ENCODE peak calls at places on chromosomes 11 and 22, in four cellular contexts. One of them, this sample, is unnamed.

GRCh38 chr11:117717485-117718314 is 79.3 kb downstream of the DSCAML1 start:
- DNase-seq in HepG2: peak
- DNase-seq in H1: no peak
- DNase-seq in endothelial cell of umbilical vein: no peak
- DNase-seq in this sample: no peak

GRCh38 chr11:57499413-57499982 is 16.0 kb downstream of the SLC43A1 start:
- DNase-seq in HepG2: peak
- DNase-seq in H1: peak
- DNase-seq in endothelial cell of umbilical vein: peak
- DNase-seq in this sample: no peak

GRCh38 chr11:120335596-120335927 is 651 bp upstream of the ARHGEF12 start:
- DNase-seq in HepG2: no peak
- DNase-seq in H1: no peak
- DNase-seq in endothelial cell of umbilical vein: no peak
- DNase-seq in this sample: no peak

GRCh38 chr11:7436657-7437056 is 48.6 kb upstream of the OLFML1 start:
- DNase-seq in HepG2: no peak
- DNase-seq in H1: no peak
- DNase-seq in endothelial cell of umbilical vein: peak
- DNase-seq in this sample: no peak

GRCh38 chr22:49878206-49878605 is 24.6 kb downstream of the ZBED4 start:
- DNase-seq in HepG2: no peak
- DNase-seq in H1: no peak
- DNase-seq in endothelial cell of umbilical vein: no peak
- DNase-seq in this sample: no peak

GRCh38 chr11:1691878-1692707 is 4.9 kb upstream of the KRTAP5-6 start:
- DNase-seq in HepG2: no peak
- DNase-seq in H1: no peak
- DNase-seq in endothelial cell of umbilical vein: no peak
- DNase-seq in this sample: no peak

GRCh38 chr22:48391171-48391711 is 1436.4 kb downstream of the BRD1 start:
- DNase-seq in HepG2: no peak
- DNase-seq in H1: no peak
- DNase-seq in endothelial cell of umbilical vein: no peak
- DNase-seq in this sample: no peak

GRCh38 chr22:24107668-24108067 is 73.6 kb upstream of the SUSD2 start:
- DNase-seq in HepG2: no peak
- DNase-seq in H1: no peak
- DNase-seq in endothelial cell of umbilical vein: peak
- DNase-seq in this sample: no peak

GRCh38 chr22:28799834-28800307 is 498 bp downstream of the XBP1 start:
- DNase-seq in HepG2: no peak
- DNase-seq in H1: no peak
- DNase-seq in endothelial cell of umbilical vein: peak
- DNase-seq in this sample: no peak

GRCh38 chr11:129657866-129658557 is 157.6 kb upstream of the TMEM45B start:
- DNase-seq in HepG2: no peak
- DNase-seq in H1: no peak
- DNase-seq in endothelial cell of umbilical vein: no peak
- DNase-seq in this sample: no peak

GRCh38 chr22:23251445-23252093 is 71.3 kb downstream of the BCR start:
- DNase-seq in HepG2: peak
- DNase-seq in H1: no peak
- DNase-seq in endothelial cell of umbilical vein: no peak
- DNase-seq in this sample: no peak

GRCh38 chr11:71153005-71153395 is 99.4 kb downstream of the SHANK2 start:
- DNase-seq in HepG2: peak
- DNase-seq in H1: no peak
- DNase-seq in endothelial cell of umbilical vein: no peak
- DNase-seq in this sample: no peak

GRCh38 chr11:118929496-118930151 is 3.9 kb upstream of the BCL9L start:
- DNase-seq in HepG2: peak
- DNase-seq in H1: no peak
- DNase-seq in endothelial cell of umbilical vein: peak
- DNase-seq in this sample: no peak

GRCh38 chr22:17257578-17257977 is 38.3 kb upstream of the ADA2 start:
- DNase-seq in HepG2: no peak
- DNase-seq in H1: no peak
- DNase-seq in endothelial cell of umbilical vein: no peak
- DNase-seq in this sample: no peak

GRCh38 chr11:7165911-7166310 is 77.1 kb downstream of the RBMXL2 start:
- DNase-seq in HepG2: no peak
- DNase-seq in H1: no peak
- DNase-seq in endothelial cell of umbilical vein: no peak
- DNase-seq in this sample: no peak

DNA sequence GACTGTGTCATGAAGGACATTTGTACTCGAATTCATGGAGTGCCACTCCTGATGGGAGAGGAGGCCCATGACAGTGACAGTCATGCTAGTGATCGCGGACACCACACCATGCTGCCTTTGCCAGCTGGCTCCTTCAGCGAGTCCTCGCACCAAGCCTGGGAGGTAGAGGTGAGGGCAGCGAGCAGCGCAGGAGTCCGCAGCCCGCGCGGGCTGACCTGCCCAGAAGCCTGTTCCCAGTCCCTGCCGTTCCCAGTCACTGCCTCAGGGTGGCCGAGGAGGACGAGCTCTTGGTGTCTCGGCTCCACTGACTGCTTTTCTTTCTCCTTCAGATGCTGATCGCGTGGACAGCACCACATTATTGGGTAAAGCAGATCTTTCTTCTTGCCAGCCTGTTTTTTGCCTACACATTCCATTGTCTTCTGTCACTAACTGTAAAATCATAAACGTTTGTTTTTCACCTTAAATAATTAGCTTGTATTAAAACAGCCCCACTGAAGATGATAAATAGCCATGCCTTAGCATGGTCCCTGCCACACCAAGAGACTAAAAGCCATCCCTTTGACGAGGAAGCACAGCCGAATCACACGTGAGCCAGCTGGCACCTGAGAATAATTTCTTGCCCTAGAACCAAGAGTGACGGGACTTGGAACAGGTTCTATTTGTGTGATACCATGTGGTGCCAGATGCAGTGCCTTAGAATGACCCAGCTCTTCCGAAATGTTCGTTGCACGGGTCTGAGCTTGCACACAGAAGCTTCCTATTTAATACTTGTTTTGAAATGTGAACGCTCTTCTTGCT is 25.5 kb downstream of the FAM118A start:
- DNase-seq in HepG2: no peak
- DNase-seq in H1: peak
- DNase-seq in endothelial cell of umbilical vein: peak
- DNase-seq in this sample: no peak
- TF ChIP-seq POLR2A in HepG2: no peak
- TF ChIP-seq POLR2A in H1: no peak
- TF ChIP-seq POLR2A in endothelial cell of umbilical vein: no peak
- TF ChIP-seq POLR2A in this sample: no peak

GRCh38 chr11:121417607-121418006 is 34.5 kb upstream of the SORL1 start:
- DNase-seq in HepG2: no peak
- DNase-seq in H1: no peak
- DNase-seq in endothelial cell of umbilical vein: no peak
- DNase-seq in this sample: no peak
- H3K9ac ChIP-seq in HepG2: no peak
- H3K9ac ChIP-seq in H1: no peak
- H3K9ac ChIP-seq in endothelial cell of umbilical vein: no peak
- H3K9ac ChIP-seq in this sample: no peak

GRCh38 chr11:65637794-65638317 is at the start of gene SIPA1:
- DNase-seq in HepG2: peak
- DNase-seq in H1: peak
- DNase-seq in endothelial cell of umbilical vein: peak
- DNase-seq in this sample: no peak
- TF ChIP-seq POLR2A in HepG2: no peak
- TF ChIP-seq POLR2A in H1: no peak
- TF ChIP-seq POLR2A in endothelial cell of umbilical vein: peak
- TF ChIP-seq POLR2A in this sample: peak

GRCh38 chr11:59553323-59553722 is 42.0 kb downstream of the OR4D9 start:
- DNase-seq in HepG2: no peak
- DNase-seq in H1: no peak
- DNase-seq in endothelial cell of umbilical vein: no peak
- DNase-seq in this sample: no peak

GRCh38 chr11:59550842-59551650 is 39.7 kb downstream of the OR4D9 start:
- DNase-seq in HepG2: peak
- DNase-seq in H1: peak
- DNase-seq in endothelial cell of umbilical vein: peak
- DNase-seq in this sample: peak

GRCh38 chr11:59552844-59553243 is 41.5 kb downstream of the OR4D9 start:
- DNase-seq in HepG2: no peak
- DNase-seq in H1: no peak
- DNase-seq in endothelial cell of umbilical vein: no peak
- DNase-seq in this sample: no peak

GRCh38 chr11:59550368-59550841 is 39.1 kb downstream of the OR4D9 start:
- DNase-seq in HepG2: peak
- DNase-seq in H1: peak
- DNase-seq in endothelial cell of umbilical vein: peak
- DNase-seq in this sample: peak

DNA sequence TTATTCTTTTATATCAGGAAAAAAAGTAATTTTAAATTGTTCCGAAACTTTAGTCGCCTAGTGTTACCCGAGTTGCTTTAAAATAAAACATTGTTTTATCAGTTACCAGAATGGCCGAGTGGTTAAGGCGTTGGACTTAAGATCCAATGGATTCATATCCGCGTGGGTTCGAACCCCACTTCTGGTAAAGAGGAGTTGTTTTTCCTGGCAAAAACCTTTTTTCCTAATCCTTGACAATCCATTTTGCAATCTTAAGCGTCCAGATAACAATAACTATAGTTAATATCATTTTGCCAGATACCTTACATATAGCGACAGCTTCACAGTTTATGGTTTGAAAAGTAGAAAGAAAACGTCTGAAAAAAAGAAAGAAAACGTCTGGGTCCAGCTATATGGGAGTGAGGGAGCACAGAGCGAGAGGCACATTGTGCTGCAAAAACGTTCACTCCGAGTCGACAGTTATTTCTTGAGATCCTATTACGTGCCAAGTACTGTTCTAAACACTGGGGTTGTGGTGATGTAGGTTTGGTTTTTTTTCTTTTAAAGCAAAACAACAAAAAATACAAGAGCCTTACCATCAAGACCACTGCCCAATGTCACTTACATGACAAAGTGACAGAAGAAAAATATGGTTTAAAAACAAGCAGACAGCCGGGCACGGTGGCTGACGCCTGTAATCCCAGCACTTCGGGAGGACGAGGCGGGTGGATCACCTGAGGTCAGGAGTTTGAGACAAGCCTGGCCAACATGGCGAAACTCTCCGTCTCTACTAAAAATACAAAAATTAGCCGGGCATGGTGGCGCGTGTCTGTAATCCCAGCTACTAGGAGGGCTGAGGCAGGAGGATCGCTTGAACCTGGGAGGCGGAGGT is 40.5 kb downstream of the OR4D9 start:
- DNase-seq in HepG2: peak
- DNase-seq in H1: no peak
- DNase-seq in endothelial cell of umbilical vein: peak
- DNase-seq in this sample: no peak
- H3K9ac ChIP-seq in HepG2: peak
- H3K9ac ChIP-seq in H1: no peak
- H3K9ac ChIP-seq in endothelial cell of umbilical vein: peak
- H3K9ac ChIP-seq in this sample: peak

DNA sequence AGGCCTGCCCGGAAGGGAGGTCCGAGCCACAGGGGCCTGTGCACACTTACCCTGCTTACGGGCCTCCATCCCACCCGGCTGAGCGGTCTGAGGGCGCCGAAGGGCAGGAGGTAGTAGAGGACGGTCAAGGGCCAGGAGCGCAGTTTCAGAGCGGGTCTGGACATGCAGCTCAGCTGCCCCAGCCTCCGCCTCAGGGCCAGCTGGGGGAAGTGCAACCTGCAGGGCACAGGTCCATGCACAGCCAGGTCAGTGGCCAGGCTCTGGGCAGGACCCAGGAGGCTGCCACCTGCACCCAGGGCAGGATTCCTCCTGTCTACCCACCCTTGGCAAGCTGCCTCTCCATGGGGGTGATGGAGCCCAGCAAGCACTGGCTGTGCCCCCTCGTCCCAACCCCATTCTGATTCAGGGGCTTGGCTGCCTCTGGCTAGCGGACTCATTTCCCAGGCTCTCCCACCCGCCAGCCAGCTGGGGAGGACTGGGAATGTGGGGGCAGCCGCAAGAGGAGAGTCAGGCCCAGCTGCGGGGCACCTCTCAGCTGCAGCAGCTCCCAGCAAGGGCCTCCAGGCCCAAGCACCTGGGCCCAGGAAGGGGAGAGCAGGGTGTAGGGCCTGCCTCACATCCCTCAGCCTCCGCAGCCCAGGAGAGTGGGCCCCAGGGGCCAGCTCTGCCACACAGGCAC is 38.2 kb downstream of the PISD start:
- DNase-seq in HepG2: no peak
- DNase-seq in H1: no peak
- DNase-seq in endothelial cell of umbilical vein: no peak
- DNase-seq in this sample: no peak
- TF ChIP-seq POLR2A in HepG2: no peak
- TF ChIP-seq POLR2A in H1: no peak
- TF ChIP-seq POLR2A in endothelial cell of umbilical vein: no peak
- TF ChIP-seq POLR2A in this sample: peak

DNA sequence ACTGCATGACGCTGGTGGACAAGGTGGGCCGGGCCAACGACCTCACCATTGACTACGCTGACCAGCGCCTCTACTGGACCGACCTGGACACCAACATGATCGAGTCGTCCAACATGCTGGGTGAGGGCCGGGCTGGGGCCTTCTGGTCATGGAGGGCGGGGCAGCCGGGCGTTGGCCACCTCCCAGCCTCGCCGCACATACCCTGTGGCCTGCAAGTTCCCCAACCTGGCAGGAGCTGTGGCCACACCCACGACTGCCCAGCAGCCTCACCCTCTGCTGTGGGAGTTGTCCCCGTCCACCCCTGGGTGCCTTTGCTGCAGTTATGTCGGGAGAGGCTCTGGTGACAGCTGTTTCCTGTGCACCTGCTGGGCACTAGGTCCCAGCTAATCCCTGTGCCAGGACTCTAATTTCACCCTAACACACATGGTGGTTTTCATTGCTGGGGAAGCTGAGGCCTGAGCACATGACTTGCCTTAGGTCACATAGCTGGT is 49.0 kb upstream of the PPP6R3 start:
- DNase-seq in HepG2: no peak
- DNase-seq in H1: no peak
- DNase-seq in endothelial cell of umbilical vein: no peak
- DNase-seq in this sample: no peak
- H3K9ac ChIP-seq in HepG2: no peak
- H3K9ac ChIP-seq in H1: no peak
- H3K9ac ChIP-seq in endothelial cell of umbilical vein: no peak
- H3K9ac ChIP-seq in this sample: no peak

This sample was measured in GM12878.